ENCODE peak calls at places on chromosomes 12 and 14, in five cellular contexts. G is nephron progenitor cell, J is H9, W is A549, X is endothelial cell. Z is an unnamed sample.

GRCh38 chr12:13745100-13745678 is 236.2 kb downstream of the GRIN2B start:
- DNase-seq in J (no peak), G (no peak), X (no peak), W (no peak), Z (no peak)

GRCh38 chr12:72872488-72872887 is 600.3 kb downstream of the TRHDE start:
- DNase-seq in J (no peak), W (no peak), X (no peak), G (no peak), Z (no peak)

GRCh38 chr12:74537126-74537706 is 419 bp upstream of the ATXN7L3B start:
- DNase-seq in X (no peak), J (no peak), W (peak), G (no peak), Z (no peak)

GRCh38 chr14:103207038-103207403 is 83.8 kb downstream of the TNFAIP2 start:
- DNase-seq in J (peak), X (no peak), W (no peak), G (peak), Z (no peak)

GRCh38 chr12:20421338-20421890 is 53.1 kb downstream of the PDE3A start:
- DNase-seq in W (no peak), G (peak), X (no peak), J (no peak), Z (no peak)

GRCh38 chr14:87615822-87616679 is 376.9 kb downstream of the GALC start:
- DNase-seq in X (peak), W (peak), G (peak), J (peak), Z (no peak)

GRCh38 chr14:28719130-28719529 is 47.5 kb upstream of the FOXG1 start:
- DNase-seq in W (no peak), X (no peak), G (no peak), J (no peak), Z (no peak)

GRCh38 chr12:24902521-24903304 is 46.2 kb downstream of the BCAT1 start:
- DNase-seq in J (peak), G (peak), W (no peak), X (peak), Z (no peak)

GRCh38 chr12:194276-194675 is 19.7 kb downstream of the SLC6A12 start:
- DNase-seq in G (no peak), W (no peak), X (no peak), J (no peak), Z (no peak)

GRCh38 chr12:13103391-13104033 is at the start of gene GSG1:
- DNase-seq in G (no peak), X (no peak), W (no peak), J (no peak), Z (no peak)

GRCh38 chr14:60174352-60175254 is 9.4 kb upstream of the DHRS7 start:
- DNase-seq in W (no peak), G (no peak), J (no peak), X (no peak), Z (no peak)

GRCh38 chr12:127191124-127191523 is 1075.8 kb upstream of the TMEM132C start:
- DNase-seq in W (no peak), X (no peak), J (no peak), G (no peak), Z (no peak)

GRCh38 chr12:75656650-75657049 is 145.2 kb upstream of the KRR1 start:
- DNase-seq in X (no peak), G (no peak), W (no peak), J (no peak), Z (no peak)

GRCh38 chr14:72780771-72781170 is 113.1 kb downstream of the DPF3 start:
- DNase-seq in W (no peak), J (no peak), G (no peak), X (no peak), Z (no peak)

GRCh38 chr14:34059037-34059924 is 108.4 kb upstream of the EGLN3 start:
- DNase-seq in G (no peak), X (no peak), W (no peak), J (no peak), Z (no peak)

GRCh38 chr12:91040356-91040755 is 17.5 kb downstream of the KERA start:
- DNase-seq in G (no peak), J (no peak), X (no peak), W (no peak), Z (no peak)

GRCh38 chr12:25241171-25242020 is 9.3 kb downstream of the KRAS start:
- DNase-seq in W (no peak), G (no peak), J (no peak), X (no peak), Z (no peak)

GRCh38 chr12:53816360-53817020 is 64.7 kb upstream of the CISTR start:
- DNase-seq in W (no peak), G (no peak), X (no peak), J (no peak), Z (no peak)

GRCh38 chr12:99055294-99055693 is 410.2 kb downstream of the APAF1 start:
- DNase-seq in G (no peak), X (no peak), J (no peak), W (no peak), Z (no peak)

GRCh38 chr14:94370524-94370910 is 17.9 kb downstream of the SERPINA1 start:
- DNase-seq in X (no peak), W (no peak), G (no peak), J (no peak), Z (no peak)

GRCh38 chr12:111413442-111414086 is 7.8 kb downstream of the SH2B3 start:
- DNase-seq in G (no peak), X (no peak), J (peak), W (no peak), Z (no peak)

GRCh38 chr12:57166971-57167371 is 19.6 kb upstream of the LRP1-AS start:
- DNase-seq in W (peak), J (no peak), G (no peak), X (no peak), Z (no peak)

GRCh38 chr14:101111620-101112290 is 208.2 kb upstream of the RTL1 start:
- DNase-seq in J (no peak), X (no peak), W (no peak), G (no peak), Z (no peak)

GRCh38 chr12:116299548-116300150 is 22.2 kb upstream of the MED13L start:
- DNase-seq in J (no peak), G (no peak), X (no peak), W (no peak), Z (no peak)
- TF ChIP-seq CTCF in J (no peak), G (no peak), X (no peak), W (no peak), Z (no peak)

DNA sequence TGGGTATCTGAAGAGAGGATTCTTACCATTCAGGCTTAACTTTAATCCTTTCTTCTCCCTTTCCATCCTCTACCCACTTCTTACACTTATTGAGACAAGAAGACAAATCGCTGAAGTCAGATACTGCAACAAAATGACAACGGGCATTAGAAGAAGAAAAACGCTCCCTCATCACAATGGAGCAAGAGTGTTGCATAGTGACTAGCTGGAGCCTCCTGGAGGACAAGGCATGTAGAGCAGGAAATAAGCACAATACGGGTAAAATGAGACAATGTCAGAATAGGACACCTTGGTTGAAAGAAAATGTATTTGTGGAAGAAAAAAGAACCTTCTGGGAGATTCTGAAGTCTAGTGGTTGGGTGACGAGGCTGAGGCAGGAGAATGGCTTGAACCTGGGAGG is 501.0 kb downstream of the RERGL start:
- DNase-seq in W (peak), G (peak), X (peak), J (peak), Z (no peak)
- TF ChIP-seq CTCF in W (peak), G (peak), X (no peak), J (peak), Z (no peak)

GRCh38 chr12:87667378-87667777 is 361.8 kb downstream of the C12orf50 start:
- DNase-seq in W (no peak), G (no peak), X (no peak), J (no peak), Z (no peak)
- TF ChIP-seq CTCF in W (peak), G (no peak), X (no peak), J (no peak), Z (no peak)

GRCh38 chr14:97298331-97298730 is 501.1 kb downstream of the VRK1 start:
- DNase-seq in W (no peak), X (peak), J (peak), G (peak), Z (no peak)
- TF ChIP-seq CTCF in W (peak), X (peak), J (peak), G (peak), Z (no peak)

GRCh38 chr12:108112815-108113556 is 16.1 kb upstream of the WSCD2 start:
- DNase-seq in W (no peak), G (peak), J (peak), X (peak), Z (no peak)
- TF ChIP-seq CTCF in W (no peak), G (no peak), J (peak), X (no peak), Z (no peak)

Z was measured in natural killer cell.